ENCODE peak calls at places on chromosomes 2 and 18, in nine cellular contexts. D is transverse colon, U is heart left ventricle, R is HepG2, G is IMR-90, P is A549, B is right lobe of liver, F is uterus, W is esophagus muscularis mucosa. H is an unnamed sample.

GRCh38 chr2:228446732-228447131 is 265.2 kb upstream of the SPHKAP start:
- DNase-seq in D (no peak), U (peak; percentile 58), R (no peak), G (no peak), P (no peak), B (no peak), F (no peak), W (no peak), H (no peak)

GRCh38 chr2:148604927-148605326 is 39.6 kb upstream of the EPC2 start:
- DNase-seq in D (no peak), U (no peak), R (no peak), G (no peak), P (no peak), B (no peak), F (no peak), W (no peak), H (no peak)

GRCh38 chr2:6421888-6422287 is 443.8 kb downstream of the CMPK2 start:
- DNase-seq in D (no peak), U (no peak), R (no peak), G (no peak), P (no peak), B (no peak), F (no peak), W (no peak), H (no peak)

GRCh38 chr18:27136208-27136535 is 48.9 kb downstream of the CHST9 start:
- DNase-seq in D (no peak), U (no peak), R (peak; percentile 86), G (no peak), P (peak; percentile 28), B (peak; percentile 74), F (no peak), W (no peak), H (no peak)

GRCh38 chr2:96927420-96928171 is 57.7 kb upstream of the SEMA4C start:
- DNase-seq in D (peak; percentile 52), U (peak; percentile 57), R (no peak), G (no peak), P (no peak), B (no peak), F (peak; percentile 64), W (no peak), H (no peak)

GRCh38 chr2:98346259-98347236 is at the start of gene CNGA3:
- DNase-seq in D (peak; percentile 15), U (peak; percentile 12), R (no peak), G (peak; percentile 6), P (no peak), B (no peak), F (no peak), W (peak; percentile 70), H (peak; percentile 5)

GRCh38 chr2:114354199-114354598 is 88.2 kb upstream of the DPP10 start:
- DNase-seq in D (no peak), U (no peak), R (no peak), G (no peak), P (no peak), B (no peak), F (no peak), W (no peak), H (no peak)

GRCh38 chr2:75053484-75054112 is 95.2 kb downstream of the POLE4 start:
- DNase-seq in D (peak; percentile 9), U (no peak), R (peak; percentile 65), G (peak; percentile 16), P (peak; percentile 62), B (no peak), F (no peak), W (no peak), H (peak; percentile 47)

GRCh38 chr2:52036036-52036435 is 1004.1 kb upstream of the NRXN1 start:
- DNase-seq in D (no peak), U (no peak), R (no peak), G (peak; percentile 3), P (no peak), B (no peak), F (no peak), W (no peak), H (no peak)

GRCh38 chr2:166257859-166258258 is 117.9 kb downstream of the SCN9A start:
- DNase-seq in D (no peak), U (no peak), R (no peak), G (no peak), P (no peak), B (no peak), F (no peak), W (no peak), H (no peak)

GRCh38 chr2:130186391-130186790 is 4.3 kb downstream of the MZT2B start:
- DNase-seq in D (no peak), U (no peak), R (no peak), G (no peak), P (no peak), B (no peak), F (no peak), W (no peak), H (no peak)

GRCh38 chr2:130185896-130186295 is 3.8 kb downstream of the MZT2B start:
- DNase-seq in D (no peak), U (no peak), R (no peak), G (no peak), P (no peak), B (no peak), F (no peak), W (no peak), H (no peak)

GRCh38 chr2:130185436-130185835 is 3.4 kb downstream of the MZT2B start:
- DNase-seq in D (no peak), U (no peak), R (no peak), G (no peak), P (no peak), B (no peak), F (no peak), W (no peak), H (no peak)

GRCh38 chr2:130183500-130184373 is 1.7 kb downstream of the MZT2B start:
- DNase-seq in D (no peak), U (peak; percentile 46), R (peak; percentile 32), G (peak; percentile 11), P (no peak), B (no peak), F (peak; percentile 48), W (no peak), H (peak; percentile 59)

GRCh38 chr2:130181338-130181879 is at the start of gene SMPD4:
- DNase-seq in D (peak; percentile 98), U (peak; percentile 97), R (peak; percentile 96), G (peak; percentile 93), P (peak; percentile 97), B (peak; percentile 97), F (peak; percentile 98), W (peak; percentile 99), H (peak; percentile 98)
- TF ChIP-seq POLR2A in D (peak; percentile 55), U (no peak), R (peak; percentile 71), G (peak; percentile 30), P (peak; percentile 54), B (peak; percentile 30), F (no peak), W (no peak), H (peak; percentile 62)

GRCh38 chr2:43773876-43774613 is at the start of gene DYNC2LI1:
- DNase-seq in D (peak; percentile 93), U (peak; percentile 92), R (peak; percentile 83), G (peak; percentile 89), P (peak; percentile 94), B (peak; percentile 92), F (peak; percentile 78), W (peak; percentile 97), H (peak; percentile 93)
- TF ChIP-seq POLR2A in D (peak; percentile 73), U (peak; percentile 38), R (peak; percentile 66), G (no peak), P (peak; percentile 82), B (no peak), F (peak; percentile 49), W (no peak), H (peak; percentile 75)

GRCh38 chr2:218026676-218027425 is 24.1 kb upstream of the TNS1 start:
- DNase-seq in D (no peak), U (peak; percentile 59), R (no peak), G (no peak), P (no peak), B (no peak), F (no peak), W (no peak), H (no peak)
- TF ChIP-seq POLR2A in D (no peak), U (no peak), R (no peak), G (no peak), P (no peak), B (no peak), F (no peak), W (no peak), H (no peak)

DNA sequence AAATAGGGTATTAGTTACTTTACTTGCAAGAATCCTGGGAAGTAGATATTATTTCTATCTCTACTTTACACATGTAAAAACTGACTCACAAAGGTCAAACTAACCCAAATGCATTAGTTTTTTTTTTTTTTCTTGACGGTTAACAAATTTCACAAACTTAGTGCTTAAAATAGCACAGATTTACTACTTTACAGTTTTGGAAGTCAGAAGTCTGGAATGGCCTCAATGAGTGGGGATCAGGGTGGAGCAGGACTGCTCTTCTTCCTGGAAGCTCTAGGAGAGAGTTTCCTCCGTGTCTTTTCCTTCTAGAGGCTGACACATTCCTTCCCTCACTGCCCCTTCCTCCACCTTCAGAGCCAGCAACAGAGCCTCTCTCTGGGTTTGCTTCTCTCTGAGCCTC is 117.2 kb downstream of the COL6A3 start:
- DNase-seq in D (no peak), U (no peak), R (no peak), G (peak; percentile 62), P (no peak), B (no peak), F (no peak), W (no peak), H (no peak)
- TF ChIP-seq POLR2A in D (no peak), U (no peak), R (no peak), G (no peak), P (no peak), B (no peak), F (no peak), W (no peak), H (no peak)

GRCh38 chr2:125095826-125096225 is 1070.7 kb downstream of the CNTNAP5 start:
- DNase-seq in D (no peak), U (no peak), R (no peak), G (no peak), P (no peak), B (no peak), F (no peak), W (no peak), H (no peak)
- TF ChIP-seq POLR2A in D (no peak), U (no peak), R (no peak), G (no peak), P (no peak), B (no peak), F (no peak), W (no peak), H (no peak)

GRCh38 chr2:86563650-86564061 is 413 bp upstream of the CHMP3 start:
- DNase-seq in D (no peak), U (no peak), R (no peak), G (no peak), P (no peak), B (no peak), F (no peak), W (no peak), H (no peak)

GRCh38 chr2:86566158-86566827 is 3.0 kb upstream of the CHMP3 start:
- DNase-seq in D (no peak), U (no peak), R (no peak), G (peak; percentile 15), P (no peak), B (no peak), F (no peak), W (no peak), H (no peak)

GRCh38 chr2:86566828-86567205 is 3.6 kb upstream of the CHMP3 start:
- DNase-seq in D (no peak), U (no peak), R (no peak), G (no peak), P (no peak), B (no peak), F (no peak), W (no peak), H (no peak)

GRCh38 chr2:86562485-86562890 is 755 bp downstream of the CHMP3 start:
- DNase-seq in D (no peak), U (no peak), R (no peak), G (no peak), P (no peak), B (no peak), F (no peak), W (no peak), H (no peak)

GRCh38 chr2:86562891-86563649 is at the start of gene CHMP3:
- DNase-seq in D (peak; percentile 97), U (peak; percentile 96), R (peak; percentile 97), G (peak; percentile 97), P (peak; percentile 98), B (peak; percentile 96), F (peak; percentile 97), W (peak; percentile 98), H (peak; percentile 98)
- TF ChIP-seq POLR2A in D (peak; percentile 89), U (peak; percentile 58), R (peak; percentile 79), G (peak; percentile 93), P (peak; percentile 57), B (peak; percentile 84), F (peak; percentile 51), W (peak; percentile 39), H (peak; percentile 92)